ENCODE peak calls at places on chromosomes 6 and 20, in five cellular contexts. L, R, Y, P and Q are unnamed samples.
A peak's percentile ranks its signal among the peaks of the same experiment; 100 is the strongest.

GRCh38 chr20:25253606-25254275 is 5.9 kb downstream of the PYGB start:
- DNase-seq in L (no peak), R (no peak), Y (no peak), P (no peak), Q (no peak)

GRCh38 chr6:29552512-29553051 is 7.0 kb downstream of the UBD start:
- DNase-seq in L (no peak), R (no peak), Y (no peak), P (peak; percentile 31), Q (no peak)

GRCh38 chr6:89311853-89312531 is 3.1 kb downstream of the GABRR2 start:
- DNase-seq in L (peak; percentile 83), R (no peak), Y (peak; percentile 54), P (no peak), Q (peak; percentile 43)

GRCh38 chr6:63963756-63964315 is 328.2 kb downstream of the PHF3 start:
- DNase-seq in L (no peak), R (no peak), Y (no peak), P (no peak), Q (no peak)

GRCh38 chr6:150894191-150894744 is 28.8 kb downstream of the MTHFD1L start:
- DNase-seq in L (no peak), R (no peak), Y (no peak), P (no peak), Q (no peak)

GRCh38 chr6:165042912-165043311 is 266.5 kb downstream of the C6orf118 start:
- DNase-seq in L (peak; percentile 59), R (no peak), Y (no peak), P (no peak), Q (peak; percentile 7)

GRCh38 chr6:147347882-147348214 is 143.6 kb downstream of the STXBP5 start:
- DNase-seq in L (no peak), R (no peak), Y (no peak), P (no peak), Q (no peak)

GRCh38 chr6:113671440-113671839 is 185.7 kb upstream of the MARCKS start:
- DNase-seq in L (no peak), R (no peak), Y (no peak), P (no peak), Q (no peak)

GRCh38 chr6:14001329-14002012 is 76.7 kb downstream of the RNF182 start:
- DNase-seq in L (no peak), R (peak; percentile 93), Y (no peak), P (peak; percentile 88), Q (peak; percentile 54)

GRCh38 chr20:64191002-64191401 is 26.8 kb downstream of the MYT1 start:
- DNase-seq in L (no peak), R (no peak), Y (no peak), P (no peak), Q (no peak)

DNA sequence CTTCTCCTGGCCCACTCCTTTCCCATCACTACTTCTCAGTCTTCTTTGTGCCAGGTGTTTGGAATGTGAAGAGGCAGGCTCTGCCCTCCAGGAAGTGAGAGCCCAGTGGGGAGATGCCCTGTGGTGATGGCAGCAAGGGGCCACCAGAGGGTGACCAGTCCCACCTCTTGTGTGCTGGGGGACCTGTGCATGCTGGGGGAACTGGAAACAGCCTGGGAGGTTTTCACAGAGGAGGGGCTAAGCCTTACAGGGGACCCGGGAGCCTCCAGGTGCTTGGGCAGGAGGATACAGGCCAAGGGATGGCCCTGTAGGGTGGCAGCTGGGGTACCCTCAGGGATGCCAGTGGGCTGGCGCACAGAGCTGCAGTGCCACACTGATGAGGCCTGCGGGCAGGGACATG is 72.3 kb downstream of the RAMACL start:
- DNase-seq in L (peak; percentile 51), R (no peak), Y (no peak), P (no peak), Q (peak; percentile 44)
- TF ChIP-seq CTCF in L (no peak), R (no peak), Y (no peak), P (peak; percentile 16), Q (peak; percentile 8)

GRCh38 chr6:36737043-36737785 is 39.6 kb downstream of the RAB44 start:
- DNase-seq in L (no peak), R (no peak), Y (no peak), P (no peak), Q (no peak)

GRCh38 chr6:36738108-36738507 is 40.5 kb downstream of the RAB44 start:
- DNase-seq in L (no peak), R (no peak), Y (no peak), P (no peak), Q (no peak)

GRCh38 chr6:36734486-36735060 is 36.9 kb downstream of the RAB44 start:
- DNase-seq in L (no peak), R (no peak), Y (no peak), P (no peak), Q (no peak)

GRCh38 chr6:36733300-36733699 is 35.7 kb downstream of the RAB44 start:
- DNase-seq in L (no peak), R (no peak), Y (no peak), P (no peak), Q (no peak)

DNA sequence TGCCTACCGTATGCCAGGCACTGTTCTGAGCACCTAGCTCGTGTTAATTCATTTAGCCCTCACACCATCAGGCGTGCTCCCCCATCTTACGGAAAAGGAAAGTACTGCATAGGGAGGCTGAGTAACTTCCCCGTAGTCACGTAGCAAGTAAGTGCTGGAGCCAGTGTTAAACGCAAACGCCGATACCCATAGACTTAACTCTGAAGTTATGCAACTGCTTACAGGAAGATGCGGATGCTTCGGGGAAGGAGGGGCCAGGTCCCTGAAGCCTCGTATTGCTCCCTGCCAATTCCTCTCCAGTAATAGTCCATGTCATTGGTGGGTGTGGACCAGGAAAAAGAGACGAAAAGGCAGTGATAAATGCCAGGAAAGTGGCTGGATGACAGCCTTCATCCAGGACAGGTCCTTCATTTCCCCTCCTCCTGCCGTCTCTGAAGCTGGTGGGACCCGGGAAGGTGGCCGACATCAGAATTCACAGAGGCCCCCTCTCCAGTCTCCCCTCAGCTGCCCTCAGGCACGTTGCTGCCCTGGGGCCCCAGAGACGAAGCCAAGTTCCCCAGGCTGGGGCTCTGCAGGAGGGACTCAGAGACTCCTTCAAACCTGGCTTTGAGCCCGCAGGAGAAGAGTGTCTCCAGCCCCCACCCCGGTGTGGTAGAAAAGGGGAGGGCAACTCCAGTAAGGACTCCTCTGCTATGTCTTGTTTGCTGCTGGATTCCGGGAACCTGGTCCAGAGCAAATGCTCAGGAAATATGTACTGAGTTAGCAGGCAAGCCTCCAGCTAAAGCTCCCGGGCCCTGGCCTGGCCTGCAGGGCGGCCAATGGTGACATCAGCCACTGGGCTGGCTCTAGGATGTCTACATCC is 37.7 kb downstream of the RAB44 start:
- DNase-seq in L (no peak), R (no peak), Y (no peak), P (peak; percentile 52), Q (no peak)
- TF ChIP-seq CTCF in L (no peak), R (no peak), Y (no peak), P (peak; percentile 38), Q (no peak)

GRCh38 chr6:47181681-47182080 is 128.0 kb downstream of the TNFRSF21 start:
- DNase-seq in L (no peak), R (no peak), Y (no peak), P (no peak), Q (no peak)

GRCh38 chr6:47175656-47176055 is 133.5 kb upstream of the ADGRF1 start:
- DNase-seq in L (no peak), R (no peak), Y (no peak), P (no peak), Q (no peak)

GRCh38 chr6:47182291-47182957 is 127.3 kb downstream of the TNFRSF21 start:
- DNase-seq in L (no peak), R (no peak), Y (no peak), P (no peak), Q (peak; percentile 20)

GRCh38 chr6:47179286-47179685 is 130.4 kb downstream of the TNFRSF21 start:
- DNase-seq in L (no peak), R (no peak), Y (no peak), P (no peak), Q (no peak)

DNA sequence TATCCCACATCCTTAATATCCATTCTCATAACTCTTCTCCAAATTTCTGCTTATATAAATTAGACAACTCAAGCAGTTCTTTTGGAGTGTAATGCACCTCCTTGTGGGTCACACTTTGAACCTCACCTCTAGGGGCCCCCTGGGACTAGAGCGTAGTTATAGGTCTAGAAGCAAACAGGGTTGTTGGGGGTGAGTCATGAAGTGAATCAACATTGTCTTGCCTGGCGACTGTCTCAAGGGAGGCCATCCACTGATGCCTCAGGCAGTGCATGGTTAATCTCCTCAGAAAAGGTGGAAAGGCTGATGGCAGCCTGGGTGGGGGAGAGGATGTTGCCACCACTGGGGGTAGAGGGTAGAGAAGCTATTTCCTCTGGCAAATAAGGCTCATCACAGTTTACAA is 129.1 kb downstream of the TNFRSF21 start:
- DNase-seq in L (peak; percentile 31), R (peak; percentile 65), Y (no peak), P (no peak), Q (no peak)
- TF ChIP-seq CTCF in L (no peak), R (peak; percentile 20), Y (no peak), P (no peak), Q (no peak)

DNA sequence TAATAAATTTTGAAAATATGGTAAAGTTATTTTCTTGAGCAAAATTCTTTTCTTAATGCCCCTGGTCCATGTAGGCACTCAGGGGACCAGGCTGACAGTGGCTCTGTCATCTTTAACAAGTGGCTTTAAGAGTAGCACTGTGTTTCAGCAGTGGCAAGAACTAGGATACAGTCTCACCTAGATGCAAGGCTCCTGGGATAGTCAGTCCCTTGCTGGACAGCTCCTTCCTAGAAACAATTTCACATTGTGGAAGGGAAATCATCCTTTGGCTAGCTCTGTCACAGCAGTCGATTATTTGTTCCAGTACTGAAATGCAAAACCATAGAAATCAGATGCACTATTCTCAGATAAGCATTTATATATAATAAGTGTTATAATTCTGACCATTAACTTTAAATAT is 175.4 kb upstream of the KCNQ5 start:
- DNase-seq in L (no peak), R (no peak), Y (no peak), P (no peak), Q (no peak)
- TF ChIP-seq CTCF in L (no peak), R (no peak), Y (no peak), P (no peak), Q (no peak)

GRCh38 chr6:161100072-161100471 is 108.5 kb downstream of the MAP3K4 start:
- DNase-seq in L (no peak), R (no peak), Y (no peak), P (no peak), Q (no peak)
- TF ChIP-seq CTCF in L (no peak), R (no peak), Y (no peak), P (no peak), Q (no peak)

DNA sequence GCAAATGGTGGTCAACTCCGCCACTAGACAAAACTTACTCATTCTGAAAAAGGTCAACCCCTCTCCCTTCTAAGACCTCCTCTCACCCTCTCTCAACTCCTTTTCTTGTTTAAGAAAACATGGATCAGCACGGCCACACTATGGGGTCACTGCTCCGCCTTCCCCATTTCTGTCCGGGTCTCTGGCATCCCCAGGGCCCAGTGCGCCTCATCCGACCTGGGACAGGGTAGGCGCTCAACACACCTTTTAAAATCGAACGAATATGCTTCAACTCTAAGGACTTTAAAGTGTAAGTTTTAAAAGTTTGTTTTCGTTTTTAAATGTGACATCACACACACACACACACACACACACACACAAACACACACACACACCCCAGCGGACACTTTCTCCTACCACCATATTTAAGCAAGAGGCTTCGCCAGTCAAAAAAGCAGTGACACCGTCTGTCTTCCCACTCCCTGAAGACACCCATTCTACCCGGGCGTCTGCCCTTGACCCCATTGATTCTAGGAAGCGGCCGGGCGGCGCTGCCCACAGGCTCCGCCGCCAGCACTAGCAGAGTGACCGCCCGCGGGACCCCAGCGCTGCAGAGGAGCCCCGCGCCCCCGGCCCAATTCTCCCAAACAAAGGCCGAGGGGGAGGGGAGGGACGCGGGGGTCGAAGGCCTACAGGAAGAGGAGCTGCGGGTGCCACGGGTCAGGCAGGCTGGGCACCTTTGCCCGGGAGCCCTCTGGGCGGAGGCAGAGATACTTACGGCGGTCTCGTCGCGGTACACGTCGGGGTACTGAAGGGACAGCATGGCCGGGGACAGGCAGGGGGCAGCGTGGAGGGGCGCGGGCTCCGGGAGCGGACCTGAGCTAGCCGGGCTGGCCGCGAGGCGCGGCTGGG is 547 bp downstream of the PREP start:
- DNase-seq in L (peak; percentile 38), R (peak; percentile 64), Y (peak; percentile 13), P (no peak), Q (peak; percentile 9)
- TF ChIP-seq CTCF in L (no peak), R (no peak), Y (no peak), P (peak; percentile 23), Q (no peak)

GRCh38 chr6:15248451-15249370 is 2.8 kb downstream of the JARID2 start:
- DNase-seq in L (peak; percentile 91), R (peak; percentile 97), Y (peak; percentile 91), P (no peak), Q (peak; percentile 91)
- TF ChIP-seq CTCF in L (peak; percentile 30), R (peak; percentile 20), Y (no peak), P (peak; percentile 53), Q (peak; percentile 5)